ENCODE peak calls at places on chromosomes 11 and 22, in seven cellular contexts. B is tibial nerve; E is esophagus squamous epithelium; Q is Panc1; H is heart right ventricle; N is psoas muscle; S is CD8-positive, alpha-beta T cell. T is an unnamed sample. For H3K4me1, the result is how much of the 10 kb centered on the place peaks cover.

GRCh38 chr11:17673951-17674350 is 45.4 kb upstream of the MYOD1 start:
- DNase-seq in B (no peak), E (no peak), Q (no peak), H (no peak), N (no peak), S (no peak), T (no peak)

GRCh38 chr11:119666463-119667131 is 62.4 kb downstream of the NECTIN1 start:
- DNase-seq in B (peak), E (no peak), Q (peak), H (peak), N (peak), S (peak), T (peak)

GRCh38 chr22:30121988-30122387 is 41.7 kb downstream of the HORMAD2 start:
- DNase-seq in B (no peak), E (no peak), Q (no peak), H (no peak), N (no peak), S (no peak), T (no peak)

GRCh38 chr11:64865286-64866172 is 12.9 kb downstream of the EHD1 start:
- DNase-seq in B (no peak), E (no peak), Q (no peak), H (no peak), N (peak), S (no peak), T (peak)

GRCh38 chr22:29260031-29260560 is 7.7 kb downstream of the RHBDD3 start:
- DNase-seq in B (no peak), E (no peak), Q (no peak), H (no peak), N (no peak), S (no peak), T (no peak)

GRCh38 chr11:123238297-123238696 is 43.2 kb upstream of the CLMP start:
- DNase-seq in B (peak), E (no peak), Q (no peak), H (peak), N (peak), S (no peak), T (no peak)

GRCh38 chr11:62539238-62539925 is 7.2 kb downstream of the AHNAK start:
- DNase-seq in B (no peak), E (no peak), Q (no peak), H (peak), N (peak), S (no peak), T (peak)

GRCh38 chr11:22130462-22131053 is 62.3 kb upstream of the ANO5 start:
- DNase-seq in B (no peak), E (no peak), Q (no peak), H (no peak), N (no peak), S (no peak), T (no peak)

GRCh38 chr11:76096552-76096951 is 109.8 kb downstream of the WNT11 start:
- DNase-seq in B (no peak), E (no peak), Q (no peak), H (no peak), N (no peak), S (no peak), T (no peak)

GRCh38 chr11:118705796-118706545 is 26.5 kb upstream of the TREH start:
- DNase-seq in B (no peak), E (no peak), Q (no peak), H (no peak), N (no peak), S (no peak), T (no peak)

GRCh38 chr11:113114452-113115027 is 153.3 kb downstream of the NCAM1 start:
- DNase-seq in B (no peak), E (no peak), Q (peak), H (peak), N (peak), S (no peak), T (peak)

GRCh38 chr11:93267383-93267782 is 63.2 kb upstream of the DEUP1 start:
- DNase-seq in B (no peak), E (no peak), Q (no peak), H (no peak), N (no peak), S (no peak), T (no peak)

GRCh38 chr11:84408946-84409411 is 1122.8 kb upstream of the CCDC90B start:
- DNase-seq in B (no peak), E (no peak), Q (no peak), H (no peak), N (no peak), S (no peak), T (no peak)

GRCh38 chr11:76156971-76157427 is 49.3 kb downstream of the WNT11 start:
- DNase-seq in B (no peak), E (no peak), Q (no peak), H (no peak), N (no peak), S (no peak), T (no peak)

GRCh38 chr11:27487706-27488105 is 15.1 kb upstream of the LGR4 start:
- DNase-seq in B (no peak), E (no peak), Q (no peak), H (no peak), N (no peak), S (no peak), T (no peak)

GRCh38 chr22:39205344-39206021 is 39.3 kb downstream of the PDGFB start:
- DNase-seq in B (no peak), E (no peak), Q (no peak), H (no peak), N (no peak), S (peak), T (peak)

GRCh38 chr22:24968066-24968561 is 15.6 kb downstream of the KIAA1671 start:
- DNase-seq in B (no peak), E (no peak), Q (no peak), H (no peak), N (peak), S (no peak), T (no peak)

GRCh38 chr11:72039108-72039850 is 40.6 kb downstream of the IL18BP start:
- DNase-seq in B (no peak), E (no peak), Q (no peak), H (no peak), N (no peak), S (no peak), T (no peak)
- H3K4me1 ChIP-seq in B (under half), E (under half), Q (under half), H (half or more), N (under half), S (half or more), T (under half)

DNA sequence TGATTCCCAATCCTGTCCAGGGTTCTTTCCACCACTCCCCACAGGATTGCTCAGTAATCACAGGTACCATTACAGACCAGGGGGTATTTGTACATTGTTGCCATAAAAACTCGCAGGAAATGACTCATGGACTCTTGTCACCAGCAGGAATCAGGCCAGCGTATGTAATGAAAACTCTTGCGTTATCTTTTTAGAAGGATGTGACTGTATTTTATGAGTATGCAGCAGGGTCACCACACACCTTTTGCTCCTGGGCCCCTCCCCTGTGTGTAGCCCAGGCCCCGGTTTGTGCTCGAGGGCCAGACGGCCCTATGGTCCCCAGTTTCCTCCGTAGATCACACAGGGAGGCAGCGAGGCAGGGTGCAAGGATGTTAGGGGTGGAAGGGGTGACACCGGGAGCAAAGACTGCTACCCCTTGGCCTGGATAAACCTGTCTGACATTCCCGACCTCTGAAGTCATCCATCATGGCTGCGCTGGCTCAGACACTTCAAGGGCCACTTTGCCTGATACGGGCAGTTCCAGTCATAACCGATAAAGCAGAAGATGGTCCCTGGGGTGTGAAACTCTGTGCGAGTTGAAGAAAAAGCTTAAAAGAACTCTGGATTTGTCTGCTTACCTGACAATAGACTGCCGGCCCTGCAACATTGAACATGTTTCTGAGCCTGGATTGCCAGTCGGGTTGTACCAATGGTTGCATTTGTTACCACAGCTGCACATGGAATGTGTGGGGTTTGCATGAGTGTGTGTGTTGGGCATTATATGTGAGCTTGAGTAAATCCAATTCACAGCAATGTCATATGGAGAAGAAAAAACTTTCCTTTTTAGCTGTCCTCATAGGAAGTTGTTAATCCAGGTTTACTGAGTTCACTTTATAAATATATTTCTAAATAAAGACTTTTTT is 57.0 kb downstream of the MICAL2 start:
- DNase-seq in B (no peak), E (no peak), Q (peak), H (no peak), N (no peak), S (no peak), T (peak)
- H3K27ac ChIP-seq in B (peak), E (peak), Q (peak), H (peak), N (no peak), S (no peak), T (peak)

DNA sequence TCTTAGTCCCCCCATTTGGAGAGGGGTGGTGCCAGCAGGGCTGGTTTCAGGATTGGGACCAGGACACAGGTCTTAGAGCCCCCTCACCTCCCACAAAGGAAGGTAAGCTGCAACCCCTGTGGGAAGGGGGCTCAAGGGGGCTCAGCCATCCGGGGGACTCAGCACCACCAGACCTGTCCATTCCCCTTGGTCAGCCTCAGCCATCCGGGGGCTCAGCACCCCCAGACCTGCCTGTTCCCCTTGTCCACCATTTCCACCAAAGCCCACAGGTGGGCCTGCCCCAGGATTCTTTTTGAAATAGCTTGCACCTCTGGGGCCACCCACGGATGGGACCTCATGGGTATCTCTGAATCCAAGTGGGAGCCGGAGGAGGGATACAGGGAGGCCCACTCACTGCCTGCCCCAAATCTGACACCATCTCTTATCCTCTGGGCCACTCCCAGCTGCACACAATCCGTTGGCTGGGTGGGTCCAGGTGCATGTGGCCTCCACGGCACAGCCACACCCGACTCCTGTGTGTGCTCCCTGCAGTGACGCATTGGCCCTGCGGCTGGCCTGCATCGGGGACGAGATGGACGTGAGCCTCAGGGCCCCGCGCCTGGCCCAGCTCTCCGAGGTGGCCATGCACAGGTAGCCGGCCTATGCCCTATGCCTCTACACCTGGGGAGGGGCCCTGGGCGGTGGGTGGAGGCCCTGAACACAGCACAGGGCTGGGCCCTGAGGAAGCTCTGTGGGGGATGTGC is 15.9 kb downstream of the MCAT start:
- DNase-seq in B (no peak), E (no peak), Q (no peak), H (no peak), N (no peak), S (no peak), T (no peak)
- H3K4me1 ChIP-seq in B (under half), E (under half), Q (under half), H (under half), N (under half), S (under half), T (under half)

DNA sequence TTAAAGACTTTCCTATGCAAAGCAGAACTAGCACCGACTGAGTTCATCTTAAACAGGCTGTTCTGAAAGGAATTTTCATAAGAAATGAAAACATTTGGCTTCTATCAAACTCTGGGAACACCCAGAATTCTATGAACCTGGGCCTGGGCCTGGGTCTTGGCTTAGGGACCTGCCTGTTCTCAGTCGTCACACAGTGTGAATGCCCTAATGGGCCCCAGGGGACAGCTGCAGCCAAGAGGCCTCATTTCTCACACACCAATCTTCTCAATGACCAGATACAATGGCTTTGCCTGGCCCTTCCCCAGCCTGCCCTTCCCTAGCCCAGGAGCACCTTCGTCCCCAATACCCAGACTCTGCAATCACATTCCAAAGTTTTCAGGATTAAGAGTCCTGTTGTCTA is 234.9 kb upstream of the ARHGAP20 start:
- DNase-seq in B (peak), E (no peak), Q (no peak), H (no peak), N (peak), S (no peak), T (no peak)
- H3K27ac ChIP-seq in B (no peak), E (no peak), Q (no peak), H (no peak), N (no peak), S (no peak), T (no peak)

T was measured in SJSA1.